ENCODE peak calls at places on chromosome 22, in eight cellular contexts. One of them, this sample, is unnamed.

GRCh38 chr22:46393791-46394333 is 58.3 kb downstream of the TRMU start:
- DNase-seq in LHCN-M2: no peak
- DNase-seq in substantia nigra: no peak
- DNase-seq in NCI-H146: no peak
- DNase-seq in NCI-H460: no peak
- DNase-seq in lower leg skin: no peak
- DNase-seq in endothelial cell: no peak
- DNase-seq in activated T-cell treated with anti-CD3 and anti-CD28 coated beads, Interleukin-2, amount 50 U/mL, for 4 hours: no peak
- DNase-seq in this sample: no peak

GRCh38 chr22:17152340-17152739 is 6.7 kb downstream of the HDHD5 start:
- DNase-seq in LHCN-M2: peak; percentile 51
- DNase-seq in substantia nigra: no peak
- DNase-seq in NCI-H146: no peak
- DNase-seq in NCI-H460: no peak
- DNase-seq in lower leg skin: no peak
- DNase-seq in endothelial cell: no peak
- DNase-seq in activated T-cell treated with anti-CD3 and anti-CD28 coated beads, Interleukin-2, amount 50 U/mL, for 4 hours: no peak
- DNase-seq in this sample: no peak

GRCh38 chr22:30882181-30882771 is 86.3 kb downstream of the MORC2 start:
- DNase-seq in LHCN-M2: no peak
- DNase-seq in substantia nigra: no peak
- DNase-seq in NCI-H146: no peak
- DNase-seq in NCI-H460: no peak
- DNase-seq in lower leg skin: no peak
- DNase-seq in endothelial cell: no peak
- DNase-seq in activated T-cell treated with anti-CD3 and anti-CD28 coated beads, Interleukin-2, amount 50 U/mL, for 4 hours: no peak
- DNase-seq in this sample: no peak

GRCh38 chr22:30704978-30705377 is 10.3 kb downstream of the OSBP2 start:
- DNase-seq in LHCN-M2: no peak
- DNase-seq in substantia nigra: no peak
- DNase-seq in NCI-H146: no peak
- DNase-seq in NCI-H460: no peak
- DNase-seq in lower leg skin: no peak
- DNase-seq in endothelial cell: no peak
- DNase-seq in activated T-cell treated with anti-CD3 and anti-CD28 coated beads, Interleukin-2, amount 50 U/mL, for 4 hours: no peak
- DNase-seq in this sample: no peak

GRCh38 chr22:18031670-18032454 is 7.5 kb upstream of the MICAL3 start:
- DNase-seq in LHCN-M2: peak; percentile 96
- DNase-seq in substantia nigra: no peak
- DNase-seq in NCI-H146: no peak
- DNase-seq in NCI-H460: no peak
- DNase-seq in lower leg skin: no peak
- DNase-seq in endothelial cell: no peak
- DNase-seq in activated T-cell treated with anti-CD3 and anti-CD28 coated beads, Interleukin-2, amount 50 U/mL, for 4 hours: no peak
- DNase-seq in this sample: no peak

GRCh38 chr22:46596032-46596441 is 24.1 kb upstream of the GRAMD4 start:
- DNase-seq in LHCN-M2: no peak
- DNase-seq in substantia nigra: no peak
- DNase-seq in NCI-H146: no peak
- DNase-seq in NCI-H460: no peak
- DNase-seq in lower leg skin: no peak
- DNase-seq in endothelial cell: no peak
- DNase-seq in activated T-cell treated with anti-CD3 and anti-CD28 coated beads, Interleukin-2, amount 50 U/mL, for 4 hours: no peak
- DNase-seq in this sample: no peak

GRCh38 chr22:37633693-37634504 is 5.6 kb upstream of the SH3BP1 start:
- DNase-seq in LHCN-M2: no peak
- DNase-seq in substantia nigra: peak; percentile 61
- DNase-seq in NCI-H146: no peak
- DNase-seq in NCI-H460: no peak
- DNase-seq in lower leg skin: peak; percentile 96
- DNase-seq in endothelial cell: no peak
- DNase-seq in activated T-cell treated with anti-CD3 and anti-CD28 coated beads, Interleukin-2, amount 50 U/mL, for 4 hours: peak; percentile 36
- DNase-seq in this sample: peak; percentile 82

GRCh38 chr22:37751449-37752188 is 54.8 kb downstream of the TRIOBP start:
- DNase-seq in LHCN-M2: no peak
- DNase-seq in substantia nigra: no peak
- DNase-seq in NCI-H146: no peak
- DNase-seq in NCI-H460: no peak
- DNase-seq in lower leg skin: no peak
- DNase-seq in endothelial cell: no peak
- DNase-seq in activated T-cell treated with anti-CD3 and anti-CD28 coated beads, Interleukin-2, amount 50 U/mL, for 4 hours: no peak
- DNase-seq in this sample: no peak

GRCh38 chr22:19868773-19869471 is 14.2 kb upstream of the GNB1L start:
- DNase-seq in LHCN-M2: no peak
- DNase-seq in substantia nigra: no peak
- DNase-seq in NCI-H146: peak; percentile 26
- DNase-seq in NCI-H460: no peak
- DNase-seq in lower leg skin: peak; percentile 84
- DNase-seq in endothelial cell: peak; percentile 3
- DNase-seq in activated T-cell treated with anti-CD3 and anti-CD28 coated beads, Interleukin-2, amount 50 U/mL, for 4 hours: peak; percentile 2
- DNase-seq in this sample: no peak

GRCh38 chr22:20434264-20434751 is 3.3 kb downstream of the SCARF2 start:
- DNase-seq in LHCN-M2: no peak
- DNase-seq in substantia nigra: no peak
- DNase-seq in NCI-H146: no peak
- DNase-seq in NCI-H460: no peak
- DNase-seq in lower leg skin: no peak
- DNase-seq in endothelial cell: no peak
- DNase-seq in activated T-cell treated with anti-CD3 and anti-CD28 coated beads, Interleukin-2, amount 50 U/mL, for 4 hours: no peak
- DNase-seq in this sample: no peak

This sample was measured in DMS 273 treated with DMSO at 0.1 percent for 48 hours.